ENCODE peak calls at places on chromosome 13, in six cellular contexts. One of them, this sample, is unnamed.

GRCh38 chr13:33229446-33230177 is 55.9 kb downstream of the STARD13 start:
- DNase-seq in stimulated activated CD4-positive, alpha-beta T cell treated with anti-CD3 and anti-CD28 coated beads, Interleukin-15, amount 100 ng/mL, for 1 hour: no peak
- DNase-seq in HFF-Myc: no peak
- DNase-seq in body of pancreas: no peak
- DNase-seq in neural crest cell: peak
- DNase-seq in HAP-1: no peak
- DNase-seq in this sample: no peak

GRCh38 chr13:113449693-113450347 is 3.5 kb downstream of the ADPRHL1 start:
- DNase-seq in stimulated activated CD4-positive, alpha-beta T cell treated with anti-CD3 and anti-CD28 coated beads, Interleukin-15, amount 100 ng/mL, for 1 hour: no peak
- DNase-seq in HFF-Myc: no peak
- DNase-seq in body of pancreas: no peak
- DNase-seq in neural crest cell: no peak
- DNase-seq in HAP-1: no peak
- DNase-seq in this sample: no peak

GRCh38 chr13:114130131-114130707 is 2.2 kb downstream of the RASA3 start:
- DNase-seq in stimulated activated CD4-positive, alpha-beta T cell treated with anti-CD3 and anti-CD28 coated beads, Interleukin-15, amount 100 ng/mL, for 1 hour: no peak
- DNase-seq in HFF-Myc: no peak
- DNase-seq in body of pancreas: no peak
- DNase-seq in neural crest cell: no peak
- DNase-seq in HAP-1: no peak
- DNase-seq in this sample: no peak

GRCh38 chr13:32409561-32410440 is 18.1 kb downstream of the N4BP2L1 start:
- DNase-seq in stimulated activated CD4-positive, alpha-beta T cell treated with anti-CD3 and anti-CD28 coated beads, Interleukin-15, amount 100 ng/mL, for 1 hour: no peak
- DNase-seq in HFF-Myc: no peak
- DNase-seq in body of pancreas: no peak
- DNase-seq in neural crest cell: no peak
- DNase-seq in HAP-1: no peak
- DNase-seq in this sample: no peak

GRCh38 chr13:65555973-65556372 is 1674.2 kb downstream of the PCDH9 start:
- DNase-seq in stimulated activated CD4-positive, alpha-beta T cell treated with anti-CD3 and anti-CD28 coated beads, Interleukin-15, amount 100 ng/mL, for 1 hour: no peak
- DNase-seq in HFF-Myc: no peak
- DNase-seq in body of pancreas: no peak
- DNase-seq in neural crest cell: no peak
- DNase-seq in HAP-1: no peak
- DNase-seq in this sample: no peak

GRCh38 chr13:97274782-97275252 is 52.7 kb downstream of the MBNL2 start:
- DNase-seq in stimulated activated CD4-positive, alpha-beta T cell treated with anti-CD3 and anti-CD28 coated beads, Interleukin-15, amount 100 ng/mL, for 1 hour: no peak
- DNase-seq in HFF-Myc: no peak
- DNase-seq in body of pancreas: no peak
- DNase-seq in neural crest cell: no peak
- DNase-seq in HAP-1: no peak
- DNase-seq in this sample: no peak

GRCh38 chr13:77398825-77399620 is 72.1 kb upstream of the MYCBP2 start:
- DNase-seq in stimulated activated CD4-positive, alpha-beta T cell treated with anti-CD3 and anti-CD28 coated beads, Interleukin-15, amount 100 ng/mL, for 1 hour: no peak
- DNase-seq in HFF-Myc: no peak
- DNase-seq in body of pancreas: no peak
- DNase-seq in neural crest cell: no peak
- DNase-seq in HAP-1: no peak
- DNase-seq in this sample: no peak

GRCh38 chr13:46071590-46072249 is 19.2 kb upstream of the ZC3H13 start:
- DNase-seq in stimulated activated CD4-positive, alpha-beta T cell treated with anti-CD3 and anti-CD28 coated beads, Interleukin-15, amount 100 ng/mL, for 1 hour: no peak
- DNase-seq in HFF-Myc: no peak
- DNase-seq in body of pancreas: no peak
- DNase-seq in neural crest cell: no peak
- DNase-seq in HAP-1: no peak
- DNase-seq in this sample: no peak